ENCODE peak calls at places on chromosomes 4 and X, in four cellular contexts. X is mesendoderm, Z is IMR-90, B is H1. Y is an unnamed sample.
A peak's percentile ranks its signal among the peaks of the same experiment; 100 is the strongest.

GRCh38 chr4:142405021-142405991 is 440.8 kb downstream of the INPP4B start:
- DNase-seq in X (peak; percentile 68), Z (peak; percentile 68), B (no peak), Y (peak; percentile 30)

GRCh38 chrX:37860731-37861130 is 13.4 kb upstream of the DYNLT3 start:
- DNase-seq in X (no peak), Z (no peak), B (no peak), Y (no peak)

GRCh38 chr4:7390906-7391636 is 43.7 kb downstream of the PSAPL1 start:
- DNase-seq in X (no peak), Z (no peak), B (peak; percentile 38), Y (peak; percentile 13)

GRCh38 chr4:38237139-38237538 is 276.9 kb downstream of the PTTG2 start:
- DNase-seq in X (no peak), Z (peak; percentile 55), B (no peak), Y (no peak)

GRCh38 chrX:129981752-129982299 is 609 bp upstream of the BCORL1 start:
- DNase-seq in X (no peak), Z (no peak), B (no peak), Y (no peak)

GRCh38 chrX:150694738-150695410 is 1.7 kb downstream of the MTMR1 start:
- DNase-seq in X (no peak), Z (no peak), B (no peak), Y (no peak)

GRCh38 chr4:41505161-41505653 is 32.8 kb upstream of the LIMCH1 start:
- DNase-seq in X (no peak), Z (no peak), B (no peak), Y (no peak)

GRCh38 chr4:78656968-78657445 is 105.4 kb downstream of the ANXA3 start:
- DNase-seq in X (no peak), Z (no peak), B (no peak), Y (no peak)

GRCh38 chrX:32155044-32155638 is 1056.2 kb downstream of the DMD start:
- DNase-seq in X (no peak), Z (no peak), B (peak; percentile 42), Y (no peak)

GRCh38 chr4:75800972-75801371 is 76.6 kb downstream of the USO1 start:
- DNase-seq in X (no peak), Z (peak; percentile 56), B (no peak), Y (no peak)

GRCh38 chrX:9888953-9889470 is 78.1 kb upstream of the CLDN34 start:
- DNase-seq in X (no peak), Z (no peak), B (no peak), Y (no peak)

GRCh38 chr4:41379230-41379629 is 122.5 kb downstream of the UCHL1 start:
- DNase-seq in X (no peak), Z (no peak), B (no peak), Y (no peak)

GRCh38 chrX:15882704-15883539 is 28.3 kb upstream of the AP1S2 start:
- DNase-seq in X (no peak), Z (peak; percentile 43), B (no peak), Y (no peak)

GRCh38 chr4:7194251-7195137 is 2.2 kb downstream of the SORCS2 start:
- DNase-seq in X (peak; percentile 29), Z (no peak), B (no peak), Y (peak; percentile 37)

GRCh38 chr4:17060230-17060629 is 161.8 kb upstream of the LDB2 start:
- DNase-seq in X (no peak), Z (no peak), B (no peak), Y (no peak)

GRCh38 chrX:86241547-86241946 is 93.3 kb downstream of the DACH2 start:
- DNase-seq in X (peak; percentile 6), Z (no peak), B (no peak), Y (no peak)

GRCh38 chrX:154515803-154516654 is at the start of gene FAM3A:
- DNase-seq in X (peak; percentile 89), Z (peak; percentile 85), B (peak; percentile 87), Y (peak; percentile 91)

GRCh38 chr4:153555730-153556440 is 89.7 kb downstream of the TMEM131L start:
- DNase-seq in X (no peak), Z (peak; percentile 84), B (no peak), Y (no peak)

GRCh38 chr4:156294577-156294976 is 340.9 kb upstream of the CTSO start:
- DNase-seq in X (peak; percentile 92), Z (peak; percentile 87), B (no peak), Y (peak; percentile 26)

GRCh38 chrX:68842781-68843581 is 14.2 kb downstream of the EFNB1 start:
- DNase-seq in X (no peak), Z (peak; percentile 19), B (no peak), Y (no peak)

GRCh38 chr4:40195182-40196177 is 1.4 kb upstream of the RHOH start:
- DNase-seq in X (no peak), Z (no peak), B (no peak), Y (no peak)

GRCh38 chrX:67892391-67892790 is 348.6 kb downstream of the AR start:
- DNase-seq in X (no peak), Z (no peak), B (no peak), Y (no peak)

GRCh38 chrX:104085477-104085876 is 9.4 kb upstream of the TMSB15C start:
- DNase-seq in X (no peak), Z (no peak), B (no peak), Y (no peak)

GRCh38 chr4:56086073-56086521 is 137.4 kb downstream of the CEP135 start:
- DNase-seq in X (peak; percentile 34), Z (no peak), B (no peak), Y (peak; percentile 42)

GRCh38 chr4:171279131-171279530 is 534.1 kb upstream of the GALNTL6 start:
- DNase-seq in X (no peak), Z (no peak), B (no peak), Y (no peak)

GRCh38 chr4:119321921-119322687 is at the start of gene FABP2:
- DNase-seq in X (no peak), Z (no peak), B (no peak), Y (no peak)

GRCh38 chr4:186067757-186068385 is 1.1 kb upstream of the TLR3 start:
- DNase-seq in X (peak; percentile 65), Z (peak; percentile 19), B (peak; percentile 45), Y (peak; percentile 52)

GRCh38 chrX:17415242-17415815 is 40.3 kb downstream of the NHS start:
- DNase-seq in X (peak; percentile 76), Z (no peak), B (no peak), Y (no peak)

GRCh38 chrX:16838202-16839066 is 31.7 kb downstream of the RBBP7 start:
- DNase-seq in X (peak; percentile 7), Z (peak; percentile 80), B (no peak), Y (peak; percentile 52)

GRCh38 chr4:3375688-3376087 is 66.1 kb upstream of the HGFAC start:
- DNase-seq in X (no peak), Z (peak; percentile 89), B (no peak), Y (no peak)

GRCh38 chr4:189792819-189793618 is 147.7 kb upstream of the FRG1 start:
- DNase-seq in X (peak; percentile 79), Z (peak; percentile 65), B (peak; percentile 94), Y (peak; percentile 86)

GRCh38 chr4:172962564-172963353 is 205.9 kb upstream of the GALNT7 start:
- DNase-seq in X (no peak), Z (peak; percentile 96), B (no peak), Y (no peak)

GRCh38 chrX:149032449-149032848 is 472.7 kb downstream of the IDS start:
- DNase-seq in X (no peak), Z (no peak), B (no peak), Y (no peak)

GRCh38 chrX:140860718-140861117 is 141.7 kb upstream of the SPANXB1 start:
- DNase-seq in X (no peak), Z (no peak), B (no peak), Y (no peak)
- H3K56ac ChIP-seq in X (no peak overlapping the region), Z (no peak overlapping the region), B (no peak overlapping the region), Y (no peak overlapping the region)

DNA sequence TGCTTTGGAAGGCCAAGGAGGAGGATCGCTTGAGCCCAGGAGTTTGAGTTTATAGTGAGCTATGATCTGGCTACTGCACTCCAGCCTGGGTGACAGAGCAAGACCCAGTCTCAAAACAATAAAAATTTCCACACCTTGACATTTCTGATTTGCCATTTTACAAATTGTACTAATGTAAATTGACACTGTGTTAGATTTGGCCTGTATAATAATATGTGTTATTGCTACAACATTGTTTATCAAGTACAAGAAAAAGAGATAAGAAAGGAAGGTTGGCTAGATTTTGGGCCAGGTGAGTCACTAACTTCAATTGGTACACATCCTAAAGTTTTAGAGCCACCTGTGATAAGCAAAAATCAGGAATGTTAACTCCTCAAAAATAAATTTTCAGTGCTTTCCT is 34.9 kb downstream of the ADGRA3 start:
- DNase-seq in X (no peak), Z (no peak), B (no peak), Y (no peak)
- H3K23ac ChIP-seq in X (no peak overlapping the region), Z (no peak overlapping the region), B (no peak overlapping the region), Y (no peak overlapping the region)

DNA sequence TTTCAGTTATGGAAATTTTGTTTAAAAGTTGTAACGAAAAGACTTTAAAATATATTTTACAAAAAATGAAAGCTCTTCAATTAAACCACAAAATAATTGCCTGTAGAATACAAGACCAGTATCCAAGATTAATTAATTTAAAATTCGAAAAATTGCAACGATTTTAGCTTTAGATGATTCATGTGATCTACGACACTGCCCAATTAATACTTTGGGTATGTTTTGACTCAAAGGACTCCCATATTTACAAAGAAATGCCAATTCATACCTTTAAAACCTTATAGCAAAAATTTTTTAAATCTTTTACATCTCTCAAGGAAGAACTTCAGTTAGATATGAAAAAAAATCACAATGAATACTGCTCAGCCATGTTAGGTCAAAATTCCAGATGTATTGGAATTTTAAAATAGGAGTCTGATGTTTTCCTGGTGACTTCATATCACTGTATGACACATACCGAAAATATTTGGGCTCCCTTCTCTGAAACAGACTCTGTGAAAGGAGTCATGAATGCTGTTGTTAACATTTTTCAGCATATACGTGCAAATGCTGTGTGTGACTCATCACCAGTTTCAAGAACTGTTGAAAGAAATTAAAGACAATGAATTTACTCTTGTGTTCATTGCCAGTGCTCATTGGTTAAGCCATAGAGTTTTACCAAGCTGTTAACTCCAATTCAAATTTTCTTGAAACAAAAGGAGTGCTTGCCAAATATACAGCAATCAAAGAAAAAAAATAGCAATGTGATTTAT is 13.8 kb upstream of the SMS start:
- DNase-seq in X (peak; percentile 90), Z (peak; percentile 99), B (no peak), Y (no peak)
- H3K56ac ChIP-seq in X (no peak overlapping the region), Z (peak overlapping the region; percentile 69), B (no peak overlapping the region), Y (no peak overlapping the region)

GRCh38 chr4:2262944-2263250 is 988 bp upstream of the MXD4 start:
- DNase-seq in X (no peak), Z (no peak), B (no peak), Y (no peak)
- H3K23ac ChIP-seq in X (no peak overlapping the region), Z (peak overlapping the region; percentile 92), B (no peak overlapping the region), Y (no peak overlapping the region)

DNA sequence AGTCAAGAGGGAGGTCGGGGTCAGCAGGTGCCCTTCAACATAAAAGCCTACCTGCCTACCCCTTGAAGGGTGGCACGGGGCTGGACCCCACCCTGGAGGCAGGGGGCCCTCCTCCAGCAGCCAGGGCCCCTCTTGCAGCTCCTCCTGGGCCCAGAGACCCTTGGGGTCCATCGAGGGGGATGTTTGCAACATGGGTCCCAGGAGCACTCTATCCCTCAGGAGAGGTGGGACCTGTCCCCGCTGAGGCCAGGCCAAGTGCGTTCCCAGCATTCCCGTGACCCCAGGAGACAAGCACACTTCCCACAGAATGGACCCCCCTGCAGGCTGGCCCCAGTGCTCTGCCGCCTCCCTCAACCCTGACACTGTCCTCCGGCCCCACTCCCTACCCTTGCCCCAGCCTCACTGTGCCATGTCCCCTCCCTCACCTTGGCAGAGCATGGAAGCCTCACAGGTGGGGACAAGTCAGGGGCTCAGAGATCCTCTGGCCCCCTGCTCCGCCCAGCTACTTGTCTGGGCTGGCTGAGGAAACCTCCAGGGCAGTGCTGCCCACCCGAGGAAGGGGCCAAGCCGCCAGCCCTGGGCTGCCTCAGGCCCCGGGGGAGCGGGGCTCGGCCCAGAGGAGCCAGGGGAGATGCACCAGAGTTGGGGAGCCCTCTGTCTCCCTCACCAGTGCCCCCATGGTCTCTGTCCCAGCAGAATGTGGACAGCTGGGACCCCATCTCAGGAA is 2.2 kb downstream of the MXD4 start:
- DNase-seq in X (no peak), Z (no peak), B (no peak), Y (no peak)
- H3K56ac ChIP-seq in X (no peak overlapping the region), Z (no peak overlapping the region), B (no peak overlapping the region), Y (no peak overlapping the region)